ENCODE peak calls at places on chromosomes 1 and 21, in four cellular contexts. B, U, E and C are unnamed samples.

GRCh38 chr1:41241748-41242644 is at the start of gene SCMH1:
- DNase-seq in B (peak), U (peak), E (peak), C (peak)

GRCh38 chr1:19768321-19769210 is 31.1 kb downstream of the TMCO4 start:
- DNase-seq in E (no peak), U (no peak), B (peak), C (no peak)

GRCh38 chr1:63730211-63730610 is 43.6 kb upstream of the ROR1 start:
- DNase-seq in U (peak), E (no peak), B (no peak), C (peak)

GRCh38 chr1:228964178-228964819 is 229.0 kb downstream of the RHOU start:
- DNase-seq in U (no peak), B (no peak), E (no peak), C (no peak)

GRCh38 chr1:198123146-198123545 is 33.7 kb upstream of the NEK7 start:
- DNase-seq in U (no peak), E (no peak), B (no peak), C (no peak)

GRCh38 chr1:226560243-226560642 is 11.7 kb downstream of the STUM start:
- DNase-seq in U (no peak), B (no peak), E (no peak), C (no peak)

GRCh38 chr1:99867682-99868081 is 17.5 kb downstream of the AGL start:
- DNase-seq in B (no peak), E (no peak), U (no peak), C (no peak)

GRCh38 chr1:111412839-111413238 is 14.7 kb downstream of the OVGP1 start:
- DNase-seq in B (no peak), U (no peak), E (no peak), C (no peak)

GRCh38 chr1:84541679-84542078 is 32.6 kb downstream of the CTBS start:
- DNase-seq in B (peak), E (no peak), U (peak), C (no peak)

GRCh38 chr1:57835620-57836019 is 411.8 kb upstream of the DAB1 start:
- DNase-seq in B (peak), U (peak), E (no peak), C (peak)

GRCh38 chr1:242243472-242243871 is 244.6 kb upstream of the MAP1LC3C start:
- DNase-seq in U (no peak), E (no peak), B (no peak), C (no peak)

GRCh38 chr21:42636535-42636914 is 16.9 kb upstream of the PDE9A start:
- DNase-seq in U (no peak), E (no peak), B (no peak), C (no peak)

GRCh38 chr21:36395353-36396111 is 10.3 kb downstream of the CHAF1B start:
- DNase-seq in B (no peak), E (no peak), U (no peak), C (no peak)

GRCh38 chr1:160747717-160748116 is 8.7 kb downstream of the SLAMF7 start:
- DNase-seq in E (no peak), B (no peak), U (no peak), C (no peak)

GRCh38 chr1:38076038-38076437 is 29.4 kb upstream of the POU3F1 start:
- DNase-seq in B (peak), E (peak), U (peak), C (no peak)

GRCh38 chr1:107943694-107944093 is 21.3 kb downstream of the VAV3 start:
- DNase-seq in U (no peak), B (no peak), E (no peak), C (no peak)

GRCh38 chr1:192740214-192740613 is 68.6 kb upstream of the RGS2 start:
- DNase-seq in U (no peak), B (no peak), E (no peak), C (no peak)

GRCh38 chr1:19329188-19329587 is 17.1 kb downstream of the SLC66A1 start:
- DNase-seq in B (no peak), U (no peak), E (no peak), C (no peak)

DNA sequence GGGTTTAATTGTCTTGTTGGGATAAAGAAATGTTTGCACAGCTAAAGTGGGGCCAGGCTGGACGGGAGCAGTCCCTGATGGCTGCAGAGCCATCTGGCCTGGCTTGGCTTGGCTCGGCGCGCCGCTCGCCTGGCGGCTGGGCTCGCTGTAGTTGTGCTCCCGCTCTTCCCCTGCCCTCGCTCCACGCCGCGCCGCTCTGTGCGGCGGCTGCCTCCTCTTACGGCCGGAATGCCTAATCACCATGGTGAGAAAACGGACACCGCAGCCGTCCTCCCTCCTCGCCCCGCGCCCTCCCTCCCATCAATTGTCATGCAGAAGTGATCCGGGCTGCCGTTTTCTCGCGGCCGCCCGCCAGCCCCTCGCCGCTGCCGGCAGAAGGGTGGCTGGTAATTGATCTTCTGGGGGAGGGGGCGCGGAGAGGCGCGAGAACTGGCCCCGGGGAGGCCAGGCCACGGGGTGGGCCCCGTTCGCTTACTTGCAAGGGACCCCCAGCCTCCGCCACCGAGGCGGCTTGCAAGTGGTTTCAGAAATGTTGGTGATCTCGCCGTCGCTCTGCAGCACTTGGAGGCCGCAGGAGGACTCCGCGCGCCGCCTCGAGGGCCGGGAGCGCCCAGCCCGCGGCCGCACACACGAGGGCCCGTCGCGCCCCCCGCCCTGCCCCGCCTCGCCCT is 12.4 kb downstream of the RNF220 start:
- DNase-seq in U (peak), E (no peak), B (peak), C (no peak)
- H3K27ac ChIP-seq in U (peak), E (no peak), B (no peak), C (no peak)

GRCh38 chr1:3852091-3852490 is 4.9 kb downstream of the CEP104 start:
- DNase-seq in U (no peak), B (no peak), E (no peak), C (no peak)
- TF ChIP-seq EZH2 in U (no peak), B (no peak), E (no peak), C (no peak)

DNA sequence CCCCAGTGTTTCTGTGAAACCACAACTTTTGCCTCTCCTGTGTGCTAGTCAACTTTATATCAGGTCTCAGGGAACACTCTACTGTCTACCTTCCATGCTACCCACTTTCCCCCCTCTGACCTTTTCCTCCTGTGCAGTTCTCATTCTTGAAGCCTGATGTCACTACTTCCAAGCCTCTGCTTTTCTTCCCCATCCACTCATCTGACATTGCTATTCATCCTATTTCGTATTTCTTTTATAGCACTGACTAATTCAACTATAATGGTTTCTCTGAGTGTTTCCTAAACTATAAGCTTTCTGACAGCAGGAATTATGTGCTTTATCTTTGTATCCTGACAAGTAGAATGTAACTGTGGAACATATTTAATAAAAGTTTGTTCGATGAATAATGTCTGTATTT is 18.2 kb upstream of the DPH5 start:
- DNase-seq in U (no peak), B (no peak), E (no peak), C (no peak)
- TF ChIP-seq CTCF in U (peak), B (no peak), E (no peak), C (no peak)

GRCh38 chr1:162856260-162856659 is 4.7 kb downstream of the CCDC190 start:
- DNase-seq in U (no peak), E (no peak), B (no peak), C (no peak)
- H3K27ac ChIP-seq in U (no peak), E (no peak), B (no peak), C (peak)